ENCODE peak calls at places on chromosomes 13 and 19, in five cellular contexts. N is HCT116, T is lower lobe of right lung, F is uterus, C is WERI-Rb-1. G is an unnamed sample.

GRCh38 chr13:49840266-49840665 is 47.8 kb upstream of the KPNA3 start:
- DNase-seq in N (no peak), T (no peak), F (no peak), C (peak; percentile 17), G (no peak)

GRCh38 chr19:3111586-3112247 is 17.6 kb downstream of the GNA11 start:
- DNase-seq in N (no peak), T (no peak), F (no peak), C (no peak), G (no peak)

GRCh38 chr19:3178377-3178972 is at the start of gene S1PR4:
- DNase-seq in N (no peak), T (peak; percentile 73), F (no peak), C (no peak), G (no peak)

GRCh38 chr19:49590971-49591730 is at the start of gene PRR12:
- DNase-seq in N (no peak), T (peak; percentile 74), F (peak; percentile 72), C (peak; percentile 59), G (peak; percentile 88)

GRCh38 chr13:105446197-105446596 is 1089.3 kb downstream of the EFNB2 start:
- DNase-seq in N (no peak), T (no peak), F (no peak), C (no peak), G (no peak)

GRCh38 chr19:16288544-16288943 is 36.1 kb upstream of the KLF2 start:
- DNase-seq in N (no peak), T (no peak), F (no peak), C (no peak), G (no peak)

GRCh38 chr13:46983881-46984280 is 87.0 kb upstream of the HTR2A start:
- DNase-seq in N (no peak), T (no peak), F (no peak), C (no peak), G (peak; percentile 51)

GRCh38 chr13:100208596-100208995 is 119.7 kb downstream of the PCCA start:
- DNase-seq in N (no peak), T (no peak), F (no peak), C (no peak), G (no peak)

GRCh38 chr19:5150902-5151741 is 182.2 kb downstream of the KDM4B start:
- DNase-seq in N (no peak), T (peak; percentile 41), F (no peak), C (peak; percentile 70), G (no peak)

GRCh38 chr19:4542896-4543351 is 3.1 kb upstream of the LRG1 start:
- DNase-seq in N (no peak), T (no peak), F (no peak), C (no peak), G (no peak)

GRCh38 chr13:76812206-76812882 is 73.9 kb downstream of the KCTD12 start:
- DNase-seq in N (no peak), T (no peak), F (no peak), C (peak; percentile 35), G (no peak)

GRCh38 chr19:51470966-51471365 is 7.4 kb upstream of the CEACAM18 start:
- DNase-seq in N (no peak), T (no peak), F (no peak), C (no peak), G (no peak)

GRCh38 chr19:46209051-46209450 is 20.5 kb upstream of the IGFL1 start:
- DNase-seq in N (no peak), T (no peak), F (no peak), C (no peak), G (no peak)

GRCh38 chr19:13001502-13002388 is 6.5 kb downstream of the NFIX start:
- DNase-seq in N (no peak), T (no peak), F (peak; percentile 90), C (no peak), G (no peak)

GRCh38 chr19:38812841-38813320 is at the start of gene LGALS4:
- DNase-seq in N (no peak), T (peak; percentile 52), F (no peak), C (no peak), G (no peak)

GRCh38 chr13:113741101-113741731 is 17.8 kb upstream of the TMEM255B start:
- DNase-seq in N (no peak), T (peak; percentile 28), F (no peak), C (no peak), G (no peak)

GRCh38 chr19:15280915-15281683 is 48.9 kb upstream of the EPHX3 start:
- DNase-seq in N (no peak), T (peak; percentile 80), F (peak; percentile 74), C (peak; percentile 96), G (peak; percentile 65)

GRCh38 chr19:4635763-4636135 is 3.6 kb upstream of the TNFAIP8L1 start:
- DNase-seq in N (no peak), T (no peak), F (no peak), C (peak; percentile 95), G (no peak)

GRCh38 chr19:20423381-20424207 is 142.0 kb downstream of the ZNF737 start:
- DNase-seq in N (no peak), T (peak; percentile 81), F (peak; percentile 54), C (no peak), G (no peak)

GRCh38 chr13:45228002-45228401 is 27.2 kb upstream of the KCTD4 start:
- DNase-seq in N (no peak), T (no peak), F (no peak), C (no peak), G (no peak)

GRCh38 chr13:98944336-98944735 is 33.5 kb downstream of the DOCK9 start:
- DNase-seq in N (no peak), T (no peak), F (no peak), C (peak; percentile 87), G (no peak)

GRCh38 chr19:15280048-15280725 is 47.9 kb upstream of the EPHX3 start:
- DNase-seq in N (no peak), T (no peak), F (no peak), C (peak; percentile 69), G (no peak)

GRCh38 chr13:43580280-43580679 is 206.5 kb downstream of the ENOX1 start:
- DNase-seq in N (no peak), T (no peak), F (no peak), C (no peak), G (no peak)
- H3K27ac ChIP-seq in N (no peak overlapping the region), T (no peak overlapping the region), F (no peak overlapping the region), C (no peak overlapping the region), G (no peak overlapping the region)

DNA sequence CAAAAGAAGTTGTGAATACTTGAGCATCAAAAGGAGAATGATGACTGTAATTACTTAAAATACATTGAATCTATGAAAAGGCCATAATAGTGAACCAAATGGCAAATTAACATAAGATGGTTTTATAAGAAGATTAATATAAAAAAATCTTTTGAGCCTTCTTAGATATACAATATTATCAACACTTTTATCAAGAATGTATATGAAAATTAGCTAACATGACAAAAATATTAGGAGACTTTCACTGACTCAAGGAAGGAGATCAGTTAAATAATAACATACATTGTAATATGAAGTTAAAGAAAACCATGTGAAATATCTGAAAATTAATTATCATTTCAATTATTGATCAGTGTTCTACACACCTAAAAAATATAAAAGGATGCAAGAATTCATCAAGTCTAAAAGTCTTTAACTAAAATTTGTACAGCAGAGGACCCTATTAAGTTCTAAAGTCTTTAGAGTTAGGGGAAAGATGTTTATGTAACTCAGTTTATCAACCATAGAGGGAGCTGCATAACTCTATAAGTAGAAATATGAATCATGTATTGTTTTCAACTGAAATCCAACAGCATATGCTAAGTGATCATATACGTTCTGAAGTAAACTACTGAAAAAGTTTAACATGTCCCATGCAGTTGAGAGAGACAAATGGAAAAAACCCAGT is 756.1 kb upstream of the MIR17HG start:
- DNase-seq in N (no peak), T (no peak), F (no peak), C (no peak), G (no peak)
- TF ChIP-seq CTCF in N (no peak), T (no peak), F (no peak), C (no peak), G (no peak)

GRCh38 chr13:40058757-40059236 is 403.3 kb downstream of the COG6 start:
- DNase-seq in N (no peak), T (no peak), F (no peak), C (no peak), G (no peak)
- H3K27ac ChIP-seq in N (no peak overlapping the region), T (no peak overlapping the region), F (peak overlapping the region; percentile 73), C (no peak overlapping the region), G (no peak overlapping the region)

DNA sequence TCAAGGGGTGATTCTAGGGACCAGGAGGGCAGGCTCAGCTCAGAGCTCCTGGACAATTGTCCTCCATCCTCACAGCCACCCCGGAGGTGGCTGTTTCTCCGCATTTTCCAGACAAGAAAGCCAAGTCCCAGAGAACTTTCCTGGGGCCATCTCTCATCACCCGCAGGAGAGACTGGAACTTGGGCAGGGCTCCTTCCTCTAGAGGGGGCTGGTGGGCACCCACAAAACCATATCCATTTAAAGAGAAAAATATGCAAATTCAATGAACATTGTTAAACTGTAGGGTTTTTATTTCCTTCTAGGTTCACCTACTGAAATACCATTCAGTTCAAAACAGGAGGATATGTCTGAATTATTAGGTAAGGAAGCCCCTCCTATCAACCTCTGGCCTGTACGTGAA is 16.6 kb downstream of the SPACA7 start:
- DNase-seq in N (no peak), T (no peak), F (no peak), C (no peak), G (no peak)
- TF ChIP-seq CTCF in N (no peak), T (no peak), F (no peak), C (peak; percentile 29), G (no peak)

GRCh38 chr19:47886010-47886559 is at the start of gene SULT2A1:
- DNase-seq in N (no peak), T (no peak), F (no peak), C (no peak), G (no peak)

GRCh38 chr19:47891923-47892666 is 6.0 kb upstream of the SULT2A1 start:
- DNase-seq in N (no peak), T (no peak), F (peak; percentile 46), C (no peak), G (no peak)

GRCh38 chr19:47895165-47895782 is 9.2 kb upstream of the SULT2A1 start:
- DNase-seq in N (no peak), T (no peak), F (no peak), C (no peak), G (no peak)

GRCh38 chr19:47891622-47891922 is 5.5 kb upstream of the SULT2A1 start:
- DNase-seq in N (no peak), T (no peak), F (no peak), C (no peak), G (no peak)

GRCh38 chr19:47890865-47891621 is 4.9 kb upstream of the SULT2A1 start:
- DNase-seq in N (no peak), T (no peak), F (no peak), C (no peak), G (no peak)
- H3K27ac ChIP-seq in N (no peak overlapping the region), T (no peak overlapping the region), F (peak overlapping the region; percentile 63), C (no peak overlapping the region), G (no peak overlapping the region)

GRCh38 chr13:75226092-75226491 is 255.9 kb downstream of the TBC1D4 start:
- DNase-seq in N (peak; percentile 8), T (peak; percentile 67), F (no peak), C (no peak), G (no peak)
- TF ChIP-seq CTCF in N (no peak), T (no peak), F (no peak), C (no peak), G (no peak)